ENCODE peak calls at places on chromosomes 1 and 21, in five cellular contexts. H is HepG2, U is HCT116, E is K562, F is H1. G is an unnamed sample. For H3K36me3, the result is how much of the 10 kb centered on the place peaks cover.

GRCh38 chr1:1250828-1251284 is 4.3 kb upstream of the C1QTNF12 start:
- DNase-seq in H (no peak), U (no peak), E (no peak), F (no peak), G (peak)

GRCh38 chr1:205947024-205947423 is 3.8 kb upstream of the SLC26A9 start:
- DNase-seq in H (no peak), U (no peak), E (no peak), F (no peak), G (no peak)

GRCh38 chr1:56676571-56677035 is 31.5 kb downstream of the PRKAA2 start:
- DNase-seq in H (no peak), U (no peak), E (no peak), F (no peak), G (no peak)

GRCh38 chr1:169529068-169529642 is 43.4 kb upstream of the SLC19A2 start:
- DNase-seq in H (no peak), U (peak), E (no peak), F (peak), G (no peak)

GRCh38 chr1:51610637-51611036 is 6.3 kb upstream of the OSBPL9 start:
- DNase-seq in H (no peak), U (no peak), E (no peak), F (no peak), G (no peak)

GRCh38 chr21:42463861-42464515 is 32.0 kb downstream of the RSPH1 start:
- DNase-seq in H (peak), U (peak), E (no peak), F (no peak), G (no peak)

GRCh38 chr1:216705686-216706085 is 17.5 kb downstream of the ESRRG start:
- DNase-seq in H (no peak), U (no peak), E (no peak), F (no peak), G (no peak)

GRCh38 chr21:17387030-17387617 is 125.7 kb upstream of the CXADR start:
- DNase-seq in H (peak), U (peak), E (peak), F (no peak), G (peak)

GRCh38 chr1:204721378-204722041 is 36.0 kb upstream of the LRRN2 start:
- DNase-seq in H (no peak), U (no peak), E (no peak), F (no peak), G (no peak)

GRCh38 chr1:210441028-210441427 is 112.3 kb downstream of the HHAT start:
- DNase-seq in H (no peak), U (no peak), E (no peak), F (no peak), G (no peak)
- TF ChIP-seq SP1 in H (no peak), U (no peak), E (no peak), F (no peak), G (no peak)

GRCh38 chr1:54741531-54741930 is 22.8 kb downstream of the PARS2 start:
- DNase-seq in H (no peak), U (no peak), E (no peak), F (no peak), G (no peak)
- H3K36me3 ChIP-seq in H (under half), U (under half), E (half or more), F (under half), G (under half)

GRCh38 chr1:74343191-74343590 is 108.0 kb downstream of the TNNI3K start:
- DNase-seq in H (no peak), U (no peak), E (no peak), F (no peak), G (no peak)
- TF ChIP-seq SP1 in H (no peak), U (no peak), E (no peak), F (no peak), G (no peak)

GRCh38 chr1:167502719-167503452 is 15.4 kb downstream of the CD247 start:
- DNase-seq in H (no peak), U (no peak), E (no peak), F (no peak), G (no peak)
- H3K36me3 ChIP-seq in H (under half), U (under half), E (under half), F (under half), G (under half)

DNA sequence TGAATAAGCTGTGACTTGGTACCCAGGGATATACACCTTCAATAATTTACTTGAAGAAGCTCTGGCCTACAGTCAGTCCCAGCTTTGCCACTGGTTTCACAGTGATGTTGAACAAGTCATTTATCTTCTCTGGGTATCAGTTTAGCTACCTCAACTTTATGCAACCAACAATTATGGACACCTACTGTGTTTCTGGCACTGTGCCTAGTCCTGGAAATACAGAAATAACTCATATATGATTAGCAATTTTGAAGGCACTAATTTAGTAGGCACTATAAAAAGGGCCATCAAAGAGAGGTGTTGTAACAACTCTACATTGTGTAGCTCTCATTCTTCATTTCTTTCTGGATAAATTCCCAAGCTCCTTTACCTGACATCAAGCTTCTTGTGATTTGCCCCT is 88.6 kb upstream of the SPATA6 start:
- DNase-seq in H (no peak), U (no peak), E (no peak), F (no peak), G (no peak)
- TF ChIP-seq SP1 in H (no peak), U (no peak), E (no peak), F (no peak), G (no peak)

DNA sequence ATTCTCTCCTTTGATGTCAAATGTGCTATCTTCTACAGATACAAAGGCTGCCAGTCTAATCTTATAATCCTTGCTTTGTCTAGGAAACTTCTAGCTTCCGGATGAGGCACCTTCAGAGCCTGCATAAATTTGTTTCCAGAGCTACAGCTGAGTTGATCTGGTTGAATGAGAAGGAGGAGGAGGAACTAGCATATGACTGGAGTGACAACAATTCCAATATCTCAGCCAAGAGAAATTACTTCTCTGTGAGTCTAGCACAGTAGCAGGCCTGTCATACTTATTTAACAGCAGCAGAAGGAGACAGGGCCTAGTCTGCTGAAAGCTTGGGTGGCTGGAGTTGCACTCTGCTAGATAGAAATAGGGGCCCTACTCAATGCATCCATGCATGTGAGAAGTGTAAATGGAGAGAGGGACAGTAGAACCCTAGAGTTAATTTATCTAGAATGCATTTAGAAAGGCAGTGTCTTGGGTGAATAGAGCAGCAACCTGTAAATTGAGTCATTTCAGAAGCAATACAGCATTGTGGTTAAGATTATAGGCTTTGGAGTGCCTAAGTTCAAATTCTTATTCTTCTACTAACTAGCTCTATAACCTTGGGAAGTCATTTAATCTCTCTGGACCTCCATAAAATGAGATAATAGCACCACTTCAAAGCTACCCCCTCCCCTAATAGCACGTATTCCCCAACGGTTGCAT is 89.0 kb downstream of the MACF1 start:
- DNase-seq in H (no peak), U (no peak), E (no peak), F (no peak), G (no peak)
- H3K36me3 ChIP-seq in H (under half), U (under half), E (half or more), F (half or more), G (under half)

DNA sequence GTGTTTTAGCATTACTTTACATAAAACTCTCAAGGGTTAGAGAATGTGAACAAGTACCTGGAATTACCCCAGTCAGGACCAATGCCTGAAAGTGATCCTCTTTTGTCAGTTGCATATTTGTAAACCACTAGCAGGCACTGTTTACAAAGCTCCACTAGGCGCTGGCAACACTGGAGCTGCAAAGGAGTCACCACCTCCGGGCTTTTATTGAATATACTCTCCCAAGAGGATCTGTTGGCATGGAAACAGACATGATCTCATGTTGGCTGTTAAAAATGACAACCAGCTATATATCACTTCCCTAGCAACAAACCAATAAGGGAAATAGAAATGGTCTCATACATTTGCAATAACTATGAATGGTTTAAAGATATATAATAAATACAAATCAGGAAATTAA is 116.0 kb downstream of the TTLL7 start:
- DNase-seq in H (no peak), U (peak), E (peak), F (no peak), G (no peak)
- TF ChIP-seq SP1 in H (no peak), U (no peak), E (no peak), F (no peak), G (no peak)

DNA sequence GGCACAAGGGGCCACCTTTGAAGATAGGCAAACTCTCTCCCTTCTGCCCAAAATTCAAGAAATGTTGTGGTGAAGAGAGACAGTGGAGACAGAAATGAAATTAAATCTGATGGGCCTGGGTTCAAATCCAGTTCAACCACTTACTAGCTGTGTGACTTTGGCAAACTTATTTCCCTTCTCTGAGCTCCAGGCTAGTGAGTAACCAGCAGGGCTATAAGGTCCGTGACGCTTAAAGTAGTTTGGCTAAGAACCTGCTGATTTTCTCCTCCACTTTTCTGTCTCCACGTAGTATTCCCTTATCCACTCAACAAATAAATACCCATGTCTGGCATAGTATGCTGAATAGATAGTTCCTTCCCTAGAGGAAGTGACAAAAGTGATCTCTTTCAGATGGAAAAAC is 1.9 kb downstream of the SLC2A1 start:
- DNase-seq in H (no peak), U (no peak), E (no peak), F (no peak), G (no peak)
- H3K36me3 ChIP-seq in H (under half), U (under half), E (under half), F (under half), G (under half)

DNA sequence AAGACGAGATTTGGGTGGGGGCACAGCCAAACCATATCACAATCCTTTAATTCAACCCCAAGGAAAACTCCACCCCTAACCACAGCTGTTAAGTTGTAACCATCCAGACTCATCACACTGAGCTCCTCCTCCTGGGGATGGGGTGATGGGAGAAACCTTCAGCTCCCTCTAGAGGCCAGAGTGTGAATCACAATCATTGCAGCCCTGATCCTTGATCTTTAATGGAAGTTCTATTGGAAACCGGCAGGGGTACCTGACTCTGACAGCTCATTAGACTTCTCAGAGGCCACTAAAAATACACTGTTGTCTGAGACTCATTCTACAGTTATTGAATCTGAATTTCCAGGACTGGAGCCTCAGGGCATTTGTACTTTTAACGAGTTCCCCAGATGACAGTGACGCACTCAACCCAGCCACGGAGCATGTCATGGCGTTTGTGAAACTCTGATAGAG is 127.2 kb downstream of the IGSF21 start:
- DNase-seq in H (peak), U (peak), E (peak), F (peak), G (no peak)
- TF ChIP-seq SP1 in H (no peak), U (no peak), E (no peak), F (peak), G (no peak)

GRCh38 chr1:21937372-21938121 is 437 bp upstream of the HSPG2 start:
- DNase-seq in H (peak), U (peak), E (no peak), F (no peak), G (no peak)

GRCh38 chr1:21941370-21941769 is 4.3 kb upstream of the HSPG2 start:
- DNase-seq in H (no peak), U (no peak), E (no peak), F (no peak), G (no peak)

GRCh38 chr1:21938791-21939538 is 1.9 kb upstream of the HSPG2 start:
- DNase-seq in H (no peak), U (no peak), E (peak), F (no peak), G (no peak)

GRCh38 chr1:21940492-21940891 is 3.4 kb upstream of the HSPG2 start:
- DNase-seq in H (no peak), U (no peak), E (no peak), F (no peak), G (no peak)

GRCh38 chr1:21939650-21940374 is 2.7 kb upstream of the HSPG2 start:
- DNase-seq in H (peak), U (peak), E (peak), F (no peak), G (no peak)
- H3K36me3 ChIP-seq in H (under half), U (under half), E (under half), F (under half), G (under half)

G was measured in GM12878.